ENCODE peak calls at places on chromosomes 5 and 9, in four cellular contexts. Y is pancreas, S is PC-3, Z is stomach. E is an unnamed sample. For H3K4me1, the result is how much of the 10 kb centered on the place peaks cover.

GRCh38 chr5:133817456-133817855 is 151.0 kb downstream of the C5orf15 start:
- DNase-seq in Z (no peak), S (no peak), Y (no peak), E (no peak)

GRCh38 chr5:65364907-65365306 is 116.8 kb downstream of the ADAMTS6 start:
- DNase-seq in S (peak), Y (no peak), Z (no peak), E (no peak)

GRCh38 chr5:115179959-115180709 is 10.4 kb upstream of the TRIM36 start:
- DNase-seq in S (peak), Y (peak), Z (no peak), E (peak)

GRCh38 chr5:18220631-18221030 is 586.4 kb downstream of the TAF11L14 start:
- DNase-seq in S (peak), Y (no peak), Z (no peak), E (no peak)

GRCh38 chr9:14823800-14824199 is 86.4 kb downstream of the FREM1 start:
- DNase-seq in Z (no peak), S (no peak), Y (no peak), E (no peak)

GRCh38 chr9:114302727-114303126 is 20.2 kb upstream of the ORM1 start:
- DNase-seq in Z (peak), S (no peak), Y (no peak), E (no peak)

GRCh38 chr5:176742246-176743105 is 67.9 kb upstream of the UNC5A start:
- DNase-seq in S (no peak), Z (no peak), Y (no peak), E (peak)

GRCh38 chr5:172662596-172662995 is 21.5 kb downstream of the NEURL1B start:
- DNase-seq in Z (no peak), S (no peak), Y (no peak), E (no peak)

GRCh38 chr9:14741369-14741768 is 18.8 kb upstream of the CER1 start:
- DNase-seq in Y (no peak), Z (no peak), S (no peak), E (no peak)

GRCh38 chr9:110152704-110153374 is 55.1 kb downstream of the C9orf152 start:
- DNase-seq in Y (no peak), Z (no peak), S (peak), E (no peak)

GRCh38 chr5:149445739-149446369 is 66.8 kb upstream of the IL17B start:
- DNase-seq in Z (no peak), S (peak), Y (no peak), E (no peak)

GRCh38 chr5:153753645-153754432 is 263.4 kb downstream of the GRIA1 start:
- DNase-seq in Z (no peak), Y (no peak), S (peak), E (no peak)

DNA sequence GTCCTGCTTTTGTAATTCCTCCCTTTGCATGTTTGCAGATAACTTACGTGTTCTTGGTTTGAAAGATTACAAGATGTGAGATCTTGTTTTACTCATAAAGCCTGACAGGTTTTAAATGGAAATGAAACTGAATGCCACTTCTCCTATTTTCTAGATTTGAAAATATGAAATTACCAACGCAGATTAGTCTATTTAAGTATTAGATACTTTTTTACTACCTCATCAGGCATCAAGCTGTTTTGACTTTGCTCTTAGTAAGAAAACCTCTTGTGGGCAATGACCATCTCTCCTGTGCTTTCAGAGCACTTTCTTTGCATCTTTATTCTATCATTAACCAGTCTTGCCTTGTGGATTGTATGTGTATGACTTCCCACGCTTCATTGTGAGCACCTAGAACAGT is 3.5 kb downstream of the DMXL1 start:
- DNase-seq in S (no peak), Y (no peak), Z (no peak), E (no peak)
- H3K4me1 ChIP-seq in S (under half), Y (under half), Z (half or more), E (under half)

GRCh38 chr5:181246276-181247050 is 2.8 kb upstream of the RACK1 start:
- DNase-seq in Y (peak), Z (peak), S (peak), E (peak)
- H3K4me1 ChIP-seq in Y (under half), Z (half or more), S (under half), E (under half)

DNA sequence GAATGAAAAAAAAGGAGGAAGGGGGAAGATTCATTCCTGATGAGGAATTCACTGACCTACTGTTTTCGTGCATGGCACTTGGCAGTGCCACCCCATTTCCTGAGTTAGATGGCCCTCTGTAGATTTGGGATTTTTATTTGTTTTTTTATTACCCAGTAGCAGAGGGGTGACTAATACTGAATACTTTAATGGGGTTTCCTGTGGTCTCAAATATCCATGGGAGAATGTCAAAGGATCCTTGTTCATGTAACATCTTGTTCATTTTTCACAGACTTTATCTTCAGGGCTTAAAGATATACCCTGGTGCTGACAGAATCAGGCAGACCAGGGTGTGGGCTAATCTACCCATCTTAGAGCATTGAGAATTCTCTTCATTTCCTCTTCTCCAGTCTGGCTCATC is 93.0 kb downstream of the MAMDC2 start:
- DNase-seq in Y (no peak), S (peak), Z (no peak), E (no peak)
- H3K4me1 ChIP-seq in Y (under half), S (under half), Z (under half), E (under half)

GRCh38 chr5:141516648-141517025 is 27.8 kb downstream of the PCDHGC5 start:
- DNase-seq in Z (no peak), S (no peak), Y (no peak), E (no peak)
- H3K4me1 ChIP-seq in Z (half or more), S (under half), Y (under half), E (under half)

DNA sequence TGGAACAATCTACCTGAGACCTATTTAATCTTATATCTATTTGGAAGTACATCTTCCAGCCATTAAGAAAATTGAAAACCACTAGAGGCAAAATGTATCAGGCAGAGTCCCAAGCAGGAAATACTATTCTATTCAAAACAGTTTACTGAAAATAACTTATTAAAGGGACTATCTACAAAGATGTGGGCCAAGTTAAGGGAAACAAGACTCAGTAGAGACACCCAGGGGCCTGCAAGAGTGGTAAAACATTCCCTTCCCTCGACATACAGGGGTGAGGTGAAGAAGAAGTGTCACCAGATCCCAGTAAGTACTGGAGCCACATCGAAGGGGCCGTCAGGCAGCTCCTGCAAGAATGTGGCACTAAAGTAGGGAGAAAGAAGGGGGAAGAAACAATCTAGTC is 12.1 kb upstream of the NRG2 start:
- DNase-seq in Z (no peak), S (no peak), Y (no peak), E (no peak)
- H3K4me1 ChIP-seq in Z (under half), S (under half), Y (under half), E (under half)

GRCh38 chr5:78508231-78508765 is 140.3 kb downstream of the LHFPL2 start:
- DNase-seq in Z (no peak), S (peak), Y (peak), E (no peak)
- H3K4me1 ChIP-seq in Z (half or more), S (half or more), Y (under half), E (under half)

GRCh38 chr5:67188274-67188857 is 8.2 kb downstream of the CD180 start:
- DNase-seq in Z (no peak), Y (no peak), S (no peak), E (no peak)
- H3K4me1 ChIP-seq in Z (under half), Y (under half), S (under half), E (under half)

GRCh38 chr5:151082274-151082902 is 1.6 kb upstream of the TNIP1 start:
- DNase-seq in Y (no peak), S (peak), Z (no peak), E (no peak)

GRCh38 chr5:151080620-151081425 is at the start of gene TNIP1:
- DNase-seq in Y (peak), S (peak), Z (peak), E (peak)

GRCh38 chr5:151081426-151082273 is 816 bp upstream of the TNIP1 start:
- DNase-seq in Y (no peak), S (peak), Z (no peak), E (no peak)

GRCh38 chr5:151084363-151084762 is 3.5 kb upstream of the TNIP1 start:
- DNase-seq in S (peak), Y (no peak), Z (no peak), E (no peak)

GRCh38 chr5:151082976-151083651 is 2.3 kb upstream of the TNIP1 start:
- DNase-seq in Z (peak), S (peak), Y (no peak), E (no peak)
- H3K4me1 ChIP-seq in Z (half or more), S (half or more), Y (under half), E (under half)

E was measured in right lobe of liver.